ENCODE peak calls at places on chromosomes 4 and X, in eight cellular contexts. One of them, this sample, is unnamed.

GRCh38 chr4:184406915-184407314 is 67.4 kb downstream of the IRF2 start:
- DNase-seq in M059J: no peak
- DNase-seq in MG63: no peak
- DNase-seq in NB4: no peak
- DNase-seq in NCI-H1105: no peak
- DNase-seq in MCF 10A: no peak
- DNase-seq in stimulated activated CD4-positive, alpha-beta T cell treated with anti-CD3 and anti-CD28 coated beads, Interleukin-15, amount 100 ng/mL, for 1 hour: no peak
- DNase-seq in germinal center: no peak
- DNase-seq in this sample: no peak

GRCh38 chr4:76539979-76540378 is 105.0 kb downstream of the SHROOM3 start:
- DNase-seq in germinal center: no peak
- DNase-seq in NB4: no peak
- DNase-seq in stimulated activated CD4-positive, alpha-beta T cell treated with anti-CD3 and anti-CD28 coated beads, Interleukin-15, amount 100 ng/mL, for 1 hour: no peak
- DNase-seq in MG63: no peak
- DNase-seq in NCI-H1105: no peak
- DNase-seq in M059J: peak; percentile 61
- DNase-seq in MCF 10A: no peak
- DNase-seq in this sample: no peak

GRCh38 chr4:39565925-39566630 is 38.8 kb upstream of the UGDH start:
- DNase-seq in NCI-H1105: no peak
- DNase-seq in MCF 10A: peak; percentile 40
- DNase-seq in germinal center: no peak
- DNase-seq in NB4: no peak
- DNase-seq in MG63: no peak
- DNase-seq in M059J: peak; percentile 92
- DNase-seq in stimulated activated CD4-positive, alpha-beta T cell treated with anti-CD3 and anti-CD28 coated beads, Interleukin-15, amount 100 ng/mL, for 1 hour: no peak
- DNase-seq in this sample: no peak

GRCh38 chr4:188988131-188988530 is 848.9 kb downstream of the TRIML1 start:
- DNase-seq in NB4: no peak
- DNase-seq in MCF 10A: no peak
- DNase-seq in MG63: no peak
- DNase-seq in stimulated activated CD4-positive, alpha-beta T cell treated with anti-CD3 and anti-CD28 coated beads, Interleukin-15, amount 100 ng/mL, for 1 hour: no peak
- DNase-seq in germinal center: no peak
- DNase-seq in M059J: no peak
- DNase-seq in NCI-H1105: no peak
- DNase-seq in this sample: no peak

GRCh38 chr4:148737071-148737470 is 294.9 kb upstream of the NR3C2 start:
- DNase-seq in germinal center: no peak
- DNase-seq in stimulated activated CD4-positive, alpha-beta T cell treated with anti-CD3 and anti-CD28 coated beads, Interleukin-15, amount 100 ng/mL, for 1 hour: no peak
- DNase-seq in MCF 10A: no peak
- DNase-seq in MG63: no peak
- DNase-seq in NB4: no peak
- DNase-seq in M059J: no peak
- DNase-seq in NCI-H1105: no peak
- DNase-seq in this sample: no peak

GRCh38 chr4:16065066-16065465 is 18.8 kb downstream of the PROM1 start:
- DNase-seq in NB4: no peak
- DNase-seq in MCF 10A: no peak
- DNase-seq in germinal center: no peak
- DNase-seq in stimulated activated CD4-positive, alpha-beta T cell treated with anti-CD3 and anti-CD28 coated beads, Interleukin-15, amount 100 ng/mL, for 1 hour: no peak
- DNase-seq in NCI-H1105: no peak
- DNase-seq in M059J: no peak
- DNase-seq in MG63: no peak
- DNase-seq in this sample: no peak

GRCh38 chrX:36898301-36898700 is 109.9 kb upstream of the FAM47C start:
- DNase-seq in NCI-H1105: no peak
- DNase-seq in NB4: peak; percentile 24
- DNase-seq in M059J: no peak
- DNase-seq in stimulated activated CD4-positive, alpha-beta T cell treated with anti-CD3 and anti-CD28 coated beads, Interleukin-15, amount 100 ng/mL, for 1 hour: no peak
- DNase-seq in MCF 10A: peak; percentile 28
- DNase-seq in MG63: no peak
- DNase-seq in germinal center: no peak
- DNase-seq in this sample: no peak

GRCh38 chr4:145909331-145909730 is 29.3 kb downstream of the ZNF827 start:
- DNase-seq in germinal center: peak; percentile 63
- DNase-seq in NB4: peak; percentile 36
- DNase-seq in MCF 10A: peak; percentile 25
- DNase-seq in M059J: no peak
- DNase-seq in MG63: peak; percentile 56
- DNase-seq in stimulated activated CD4-positive, alpha-beta T cell treated with anti-CD3 and anti-CD28 coated beads, Interleukin-15, amount 100 ng/mL, for 1 hour: no peak
- DNase-seq in NCI-H1105: no peak
- DNase-seq in this sample: no peak

GRCh38 chrX:21153503-21153902 is 220.7 kb upstream of the CNKSR2 start:
- DNase-seq in MG63: no peak
- DNase-seq in NB4: no peak
- DNase-seq in NCI-H1105: no peak
- DNase-seq in germinal center: no peak
- DNase-seq in MCF 10A: peak; percentile 6
- DNase-seq in M059J: no peak
- DNase-seq in stimulated activated CD4-positive, alpha-beta T cell treated with anti-CD3 and anti-CD28 coated beads, Interleukin-15, amount 100 ng/mL, for 1 hour: no peak
- DNase-seq in this sample: no peak

GRCh38 chr4:182246401-182247205 is 3.4 kb downstream of the TENM3 start:
- DNase-seq in MG63: no peak
- DNase-seq in NB4: no peak
- DNase-seq in NCI-H1105: no peak
- DNase-seq in M059J: peak; percentile 40
- DNase-seq in MCF 10A: peak; percentile 81
- DNase-seq in germinal center: no peak
- DNase-seq in stimulated activated CD4-positive, alpha-beta T cell treated with anti-CD3 and anti-CD28 coated beads, Interleukin-15, amount 100 ng/mL, for 1 hour: no peak
- DNase-seq in this sample: no peak

GRCh38 chr4:107718351-107718965 is 1.6 kb downstream of the PAPSS1 start:
- DNase-seq in stimulated activated CD4-positive, alpha-beta T cell treated with anti-CD3 and anti-CD28 coated beads, Interleukin-15, amount 100 ng/mL, for 1 hour: no peak
- DNase-seq in NCI-H1105: no peak
- DNase-seq in MCF 10A: peak; percentile 73
- DNase-seq in M059J: peak; percentile 54
- DNase-seq in germinal center: peak; percentile 37
- DNase-seq in MG63: no peak
- DNase-seq in NB4: peak; percentile 68
- DNase-seq in this sample: no peak

GRCh38 chrX:70033348-70033747 is 16.4 kb downstream of the AWAT2 start:
- DNase-seq in stimulated activated CD4-positive, alpha-beta T cell treated with anti-CD3 and anti-CD28 coated beads, Interleukin-15, amount 100 ng/mL, for 1 hour: no peak
- DNase-seq in MG63: no peak
- DNase-seq in M059J: peak; percentile 20
- DNase-seq in NB4: peak; percentile 60
- DNase-seq in MCF 10A: peak; percentile 49
- DNase-seq in germinal center: peak; percentile 12
- DNase-seq in NCI-H1105: peak; percentile 6
- DNase-seq in this sample: no peak

GRCh38 chr4:4659871-4660651 is 118.2 kb upstream of the STX18 start:
- DNase-seq in MG63: peak; percentile 91
- DNase-seq in M059J: peak; percentile 96
- DNase-seq in germinal center: no peak
- DNase-seq in NB4: peak; percentile 95
- DNase-seq in NCI-H1105: no peak
- DNase-seq in MCF 10A: peak; percentile 92
- DNase-seq in stimulated activated CD4-positive, alpha-beta T cell treated with anti-CD3 and anti-CD28 coated beads, Interleukin-15, amount 100 ng/mL, for 1 hour: no peak
- DNase-seq in this sample: no peak

GRCh38 chrX:1384738-1385250 is 7.1 kb downstream of the SLC25A6 start:
- DNase-seq in MCF 10A: no peak
- DNase-seq in germinal center: no peak
- DNase-seq in NCI-H1105: no peak
- DNase-seq in MG63: no peak
- DNase-seq in M059J: no peak
- DNase-seq in stimulated activated CD4-positive, alpha-beta T cell treated with anti-CD3 and anti-CD28 coated beads, Interleukin-15, amount 100 ng/mL, for 1 hour: no peak
- DNase-seq in NB4: no peak
- DNase-seq in this sample: no peak

GRCh38 chr4:17726911-17727310 is 54.5 kb downstream of the FAM184B start:
- DNase-seq in MG63: no peak
- DNase-seq in stimulated activated CD4-positive, alpha-beta T cell treated with anti-CD3 and anti-CD28 coated beads, Interleukin-15, amount 100 ng/mL, for 1 hour: no peak
- DNase-seq in germinal center: no peak
- DNase-seq in M059J: peak; percentile 21
- DNase-seq in NB4: no peak
- DNase-seq in MCF 10A: no peak
- DNase-seq in NCI-H1105: no peak
- DNase-seq in this sample: no peak

GRCh38 chr4:181147421-181147951 is 1095.7 kb upstream of the TENM3 start:
- DNase-seq in MG63: no peak
- DNase-seq in stimulated activated CD4-positive, alpha-beta T cell treated with anti-CD3 and anti-CD28 coated beads, Interleukin-15, amount 100 ng/mL, for 1 hour: no peak
- DNase-seq in M059J: no peak
- DNase-seq in germinal center: no peak
- DNase-seq in NCI-H1105: no peak
- DNase-seq in MCF 10A: no peak
- DNase-seq in NB4: no peak
- DNase-seq in this sample: no peak

GRCh38 chr4:53653484-53654053 is 62.3 kb upstream of the LNX1 start:
- DNase-seq in NB4: peak; percentile 29
- DNase-seq in NCI-H1105: peak; percentile 13
- DNase-seq in M059J: peak; percentile 73
- DNase-seq in MCF 10A: peak; percentile 47
- DNase-seq in MG63: peak; percentile 27
- DNase-seq in stimulated activated CD4-positive, alpha-beta T cell treated with anti-CD3 and anti-CD28 coated beads, Interleukin-15, amount 100 ng/mL, for 1 hour: no peak
- DNase-seq in germinal center: no peak
- DNase-seq in this sample: peak; percentile 25

GRCh38 chrX:3669841-3670240 is 43.6 kb downstream of the PRKX start:
- DNase-seq in NB4: no peak
- DNase-seq in NCI-H1105: no peak
- DNase-seq in germinal center: no peak
- DNase-seq in stimulated activated CD4-positive, alpha-beta T cell treated with anti-CD3 and anti-CD28 coated beads, Interleukin-15, amount 100 ng/mL, for 1 hour: no peak
- DNase-seq in M059J: no peak
- DNase-seq in MG63: no peak
- DNase-seq in MCF 10A: no peak
- DNase-seq in this sample: no peak

GRCh38 chr4:168153596-168154440 is 61.5 kb downstream of the ANXA10 start:
- DNase-seq in MCF 10A: peak; percentile 71
- DNase-seq in MG63: peak; percentile 78
- DNase-seq in NCI-H1105: peak; percentile 21
- DNase-seq in germinal center: no peak
- DNase-seq in stimulated activated CD4-positive, alpha-beta T cell treated with anti-CD3 and anti-CD28 coated beads, Interleukin-15, amount 100 ng/mL, for 1 hour: peak; percentile 19
- DNase-seq in NB4: peak; percentile 69
- DNase-seq in M059J: peak; percentile 63
- DNase-seq in this sample: no peak

GRCh38 chr4:4461850-4462249 is 74.9 kb downstream of the NSG1 start:
- DNase-seq in MCF 10A: no peak
- DNase-seq in M059J: no peak
- DNase-seq in MG63: no peak
- DNase-seq in stimulated activated CD4-positive, alpha-beta T cell treated with anti-CD3 and anti-CD28 coated beads, Interleukin-15, amount 100 ng/mL, for 1 hour: peak; percentile 38
- DNase-seq in germinal center: no peak
- DNase-seq in NCI-H1105: no peak
- DNase-seq in NB4: no peak
- DNase-seq in this sample: no peak

GRCh38 chr4:95732061-95732460 is 107.8 kb upstream of the PDHA2 start:
- DNase-seq in M059J: peak; percentile 83
- DNase-seq in NB4: no peak
- DNase-seq in stimulated activated CD4-positive, alpha-beta T cell treated with anti-CD3 and anti-CD28 coated beads, Interleukin-15, amount 100 ng/mL, for 1 hour: no peak
- DNase-seq in MG63: no peak
- DNase-seq in MCF 10A: peak; percentile 37
- DNase-seq in germinal center: no peak
- DNase-seq in NCI-H1105: no peak
- DNase-seq in this sample: no peak

GRCh38 chr4:16616981-16617380 is 281.5 kb downstream of the LDB2 start:
- DNase-seq in germinal center: no peak
- DNase-seq in NB4: no peak
- DNase-seq in stimulated activated CD4-positive, alpha-beta T cell treated with anti-CD3 and anti-CD28 coated beads, Interleukin-15, amount 100 ng/mL, for 1 hour: no peak
- DNase-seq in NCI-H1105: no peak
- DNase-seq in M059J: no peak
- DNase-seq in MG63: no peak
- DNase-seq in MCF 10A: no peak
- DNase-seq in this sample: no peak

GRCh38 chrX:45619290-45619689 is 418.6 kb upstream of the DIPK2B start:
- DNase-seq in MCF 10A: no peak
- DNase-seq in NCI-H1105: no peak
- DNase-seq in germinal center: no peak
- DNase-seq in NB4: peak; percentile 25
- DNase-seq in stimulated activated CD4-positive, alpha-beta T cell treated with anti-CD3 and anti-CD28 coated beads, Interleukin-15, amount 100 ng/mL, for 1 hour: no peak
- DNase-seq in MG63: no peak
- DNase-seq in M059J: peak; percentile 57
- DNase-seq in this sample: no peak

GRCh38 chr4:6942238-6942800 is 32.7 kb downstream of the TBC1D14 start:
- DNase-seq in MG63: peak; percentile 33
- DNase-seq in germinal center: no peak
- DNase-seq in stimulated activated CD4-positive, alpha-beta T cell treated with anti-CD3 and anti-CD28 coated beads, Interleukin-15, amount 100 ng/mL, for 1 hour: no peak
- DNase-seq in MCF 10A: peak; percentile 86
- DNase-seq in NCI-H1105: no peak
- DNase-seq in NB4: peak; percentile 94
- DNase-seq in M059J: peak; percentile 93
- DNase-seq in this sample: no peak

GRCh38 chr4:1204828-1205591 is 32.6 kb upstream of the SPON2 start:
- DNase-seq in MG63: no peak
- DNase-seq in NCI-H1105: no peak
- DNase-seq in M059J: no peak
- DNase-seq in stimulated activated CD4-positive, alpha-beta T cell treated with anti-CD3 and anti-CD28 coated beads, Interleukin-15, amount 100 ng/mL, for 1 hour: no peak
- DNase-seq in MCF 10A: no peak
- DNase-seq in germinal center: no peak
- DNase-seq in NB4: no peak
- DNase-seq in this sample: no peak

GRCh38 chr4:40536032-40536431 is 93.6 kb downstream of the RBM47 start:
- DNase-seq in germinal center: peak; percentile 46
- DNase-seq in M059J: no peak
- DNase-seq in NB4: no peak
- DNase-seq in MG63: no peak
- DNase-seq in MCF 10A: no peak
- DNase-seq in stimulated activated CD4-positive, alpha-beta T cell treated with anti-CD3 and anti-CD28 coated beads, Interleukin-15, amount 100 ng/mL, for 1 hour: no peak
- DNase-seq in NCI-H1105: no peak
- DNase-seq in this sample: no peak

GRCh38 chr4:39814403-39815185 is 116.7 kb downstream of the UBE2K start:
- DNase-seq in M059J: peak; percentile 19
- DNase-seq in MG63: peak; percentile 8
- DNase-seq in germinal center: peak; percentile 16
- DNase-seq in stimulated activated CD4-positive, alpha-beta T cell treated with anti-CD3 and anti-CD28 coated beads, Interleukin-15, amount 100 ng/mL, for 1 hour: no peak
- DNase-seq in NB4: peak; percentile 20
- DNase-seq in NCI-H1105: no peak
- DNase-seq in MCF 10A: peak; percentile 20
- DNase-seq in this sample: no peak

GRCh38 chr4:56728512-56728911 is 47.4 kb upstream of the HOPX start:
- DNase-seq in NB4: peak; percentile 24
- DNase-seq in NCI-H1105: peak; percentile 49
- DNase-seq in germinal center: no peak
- DNase-seq in M059J: peak; percentile 80
- DNase-seq in stimulated activated CD4-positive, alpha-beta T cell treated with anti-CD3 and anti-CD28 coated beads, Interleukin-15, amount 100 ng/mL, for 1 hour: no peak
- DNase-seq in MG63: peak; percentile 80
- DNase-seq in MCF 10A: peak; percentile 99
- DNase-seq in this sample: peak; percentile 96

GRCh38 chrX:24846551-24847170 is 152.9 kb downstream of the POLA1 start:
- DNase-seq in NB4: no peak
- DNase-seq in MG63: no peak
- DNase-seq in M059J: no peak
- DNase-seq in NCI-H1105: peak; percentile 42
- DNase-seq in MCF 10A: peak; percentile 37
- DNase-seq in stimulated activated CD4-positive, alpha-beta T cell treated with anti-CD3 and anti-CD28 coated beads, Interleukin-15, amount 100 ng/mL, for 1 hour: no peak
- DNase-seq in germinal center: no peak
- DNase-seq in this sample: no peak

GRCh38 chrX:15043538-15043937 is 170.3 kb downstream of the MOSPD2 start:
- DNase-seq in MCF 10A: no peak
- DNase-seq in MG63: no peak
- DNase-seq in stimulated activated CD4-positive, alpha-beta T cell treated with anti-CD3 and anti-CD28 coated beads, Interleukin-15, amount 100 ng/mL, for 1 hour: no peak
- DNase-seq in germinal center: no peak
- DNase-seq in NB4: no peak
- DNase-seq in M059J: peak; percentile 34
- DNase-seq in NCI-H1105: no peak
- DNase-seq in this sample: no peak

GRCh38 chr4:37066149-37066548 is 178.4 kb upstream of the NWD2 start:
- DNase-seq in NB4: no peak
- DNase-seq in M059J: peak; percentile 4
- DNase-seq in MCF 10A: peak; percentile 76
- DNase-seq in MG63: no peak
- DNase-seq in stimulated activated CD4-positive, alpha-beta T cell treated with anti-CD3 and anti-CD28 coated beads, Interleukin-15, amount 100 ng/mL, for 1 hour: no peak
- DNase-seq in NCI-H1105: peak; percentile 58
- DNase-seq in germinal center: no peak
- DNase-seq in this sample: no peak

GRCh38 chr4:168634276-168634802 is 137.5 kb downstream of the PALLD start:
- DNase-seq in MG63: peak; percentile 86
- DNase-seq in M059J: peak; percentile 98
- DNase-seq in NB4: peak; percentile 46
- DNase-seq in NCI-H1105: no peak
- DNase-seq in germinal center: no peak
- DNase-seq in MCF 10A: peak; percentile 59
- DNase-seq in stimulated activated CD4-positive, alpha-beta T cell treated with anti-CD3 and anti-CD28 coated beads, Interleukin-15, amount 100 ng/mL, for 1 hour: no peak
- DNase-seq in this sample: no peak

GRCh38 chr4:113006632-113007031 is 42.8 kb upstream of the ANK2 start:
- DNase-seq in MCF 10A: no peak
- DNase-seq in NCI-H1105: no peak
- DNase-seq in MG63: no peak
- DNase-seq in stimulated activated CD4-positive, alpha-beta T cell treated with anti-CD3 and anti-CD28 coated beads, Interleukin-15, amount 100 ng/mL, for 1 hour: no peak
- DNase-seq in germinal center: no peak
- DNase-seq in M059J: no peak
- DNase-seq in NB4: no peak
- DNase-seq in this sample: no peak

GRCh38 chr4:98528882-98529281 is 129.5 kb downstream of the TSPAN5 start:
- DNase-seq in M059J: no peak
- DNase-seq in NCI-H1105: no peak
- DNase-seq in stimulated activated CD4-positive, alpha-beta T cell treated with anti-CD3 and anti-CD28 coated beads, Interleukin-15, amount 100 ng/mL, for 1 hour: no peak
- DNase-seq in germinal center: no peak
- DNase-seq in NB4: no peak
- DNase-seq in MG63: no peak
- DNase-seq in MCF 10A: no peak
- DNase-seq in this sample: no peak

This sample was measured in DMS79.